ENCODE peak calls at places on chromosomes 3 and 15, in six cellular contexts. One of them, this sample, is unnamed.

GRCh38 chr15:95095250-95095649 is 863.9 kb downstream of the MCTP2 start:
- DNase-seq in activated naive CD8-positive, alpha-beta T cell treated with anti-CD3 and anti-CD28 coated beads, Interleukin-2, amount 50 U/mL, for 16 hours: no peak
- DNase-seq in NCI-H1694 treated with DMSO at 0.1 percent for 48 hours: no peak
- DNase-seq in anterior cingulate cortex: no peak
- DNase-seq in adrenal gland: no peak
- DNase-seq in T-helper 17 cell: no peak
- DNase-seq in this sample: no peak

GRCh38 chr3:16441306-16441898 is 72.1 kb downstream of the RFTN1 start:
- DNase-seq in activated naive CD8-positive, alpha-beta T cell treated with anti-CD3 and anti-CD28 coated beads, Interleukin-2, amount 50 U/mL, for 16 hours: no peak
- DNase-seq in NCI-H1694 treated with DMSO at 0.1 percent for 48 hours: no peak
- DNase-seq in T-helper 17 cell: no peak
- DNase-seq in adrenal gland: no peak
- DNase-seq in anterior cingulate cortex: no peak
- DNase-seq in this sample: no peak

GRCh38 chr15:74664028-74664616 is 31.7 kb downstream of the EDC3 start:
- DNase-seq in T-helper 17 cell: no peak
- DNase-seq in activated naive CD8-positive, alpha-beta T cell treated with anti-CD3 and anti-CD28 coated beads, Interleukin-2, amount 50 U/mL, for 16 hours: no peak
- DNase-seq in adrenal gland: peak; percentile 38
- DNase-seq in NCI-H1694 treated with DMSO at 0.1 percent for 48 hours: no peak
- DNase-seq in anterior cingulate cortex: peak; percentile 42
- DNase-seq in this sample: no peak

GRCh38 chr3:20401253-20401652 is 215.2 kb upstream of the SGO1 start:
- DNase-seq in T-helper 17 cell: no peak
- DNase-seq in adrenal gland: no peak
- DNase-seq in anterior cingulate cortex: no peak
- DNase-seq in activated naive CD8-positive, alpha-beta T cell treated with anti-CD3 and anti-CD28 coated beads, Interleukin-2, amount 50 U/mL, for 16 hours: no peak
- DNase-seq in NCI-H1694 treated with DMSO at 0.1 percent for 48 hours: no peak
- DNase-seq in this sample: no peak

GRCh38 chr3:65153850-65154512 is 466.2 kb upstream of the ADAMTS9 start:
- DNase-seq in adrenal gland: no peak
- DNase-seq in activated naive CD8-positive, alpha-beta T cell treated with anti-CD3 and anti-CD28 coated beads, Interleukin-2, amount 50 U/mL, for 16 hours: no peak
- DNase-seq in anterior cingulate cortex: no peak
- DNase-seq in NCI-H1694 treated with DMSO at 0.1 percent for 48 hours: no peak
- DNase-seq in T-helper 17 cell: no peak
- DNase-seq in this sample: no peak

GRCh38 chr3:67605377-67605776 is 49.0 kb downstream of the SUCLG2 start:
- DNase-seq in adrenal gland: no peak
- DNase-seq in T-helper 17 cell: no peak
- DNase-seq in activated naive CD8-positive, alpha-beta T cell treated with anti-CD3 and anti-CD28 coated beads, Interleukin-2, amount 50 U/mL, for 16 hours: no peak
- DNase-seq in NCI-H1694 treated with DMSO at 0.1 percent for 48 hours: no peak
- DNase-seq in anterior cingulate cortex: no peak
- DNase-seq in this sample: no peak

GRCh38 chr3:64184621-64185020 is 40.6 kb downstream of the PRICKLE2 start:
- DNase-seq in NCI-H1694 treated with DMSO at 0.1 percent for 48 hours: no peak
- DNase-seq in T-helper 17 cell: no peak
- DNase-seq in activated naive CD8-positive, alpha-beta T cell treated with anti-CD3 and anti-CD28 coated beads, Interleukin-2, amount 50 U/mL, for 16 hours: no peak
- DNase-seq in adrenal gland: peak; percentile 54
- DNase-seq in anterior cingulate cortex: no peak
- DNase-seq in this sample: no peak

GRCh38 chr3:23094890-23095462 is 108.2 kb upstream of the UBE2E2 start:
- DNase-seq in adrenal gland: no peak
- DNase-seq in anterior cingulate cortex: no peak
- DNase-seq in NCI-H1694 treated with DMSO at 0.1 percent for 48 hours: no peak
- DNase-seq in T-helper 17 cell: no peak
- DNase-seq in activated naive CD8-positive, alpha-beta T cell treated with anti-CD3 and anti-CD28 coated beads, Interleukin-2, amount 50 U/mL, for 16 hours: no peak
- DNase-seq in this sample: no peak

GRCh38 chr3:11157406-11157805 is 3.1 kb downstream of the HRH1 start:
- DNase-seq in adrenal gland: no peak
- DNase-seq in T-helper 17 cell: no peak
- DNase-seq in NCI-H1694 treated with DMSO at 0.1 percent for 48 hours: no peak
- DNase-seq in anterior cingulate cortex: no peak
- DNase-seq in activated naive CD8-positive, alpha-beta T cell treated with anti-CD3 and anti-CD28 coated beads, Interleukin-2, amount 50 U/mL, for 16 hours: no peak
- DNase-seq in this sample: no peak

GRCh38 chr15:90174140-90174891 is 26.8 kb upstream of the SEMA4B start:
- DNase-seq in T-helper 17 cell: no peak
- DNase-seq in NCI-H1694 treated with DMSO at 0.1 percent for 48 hours: no peak
- DNase-seq in activated naive CD8-positive, alpha-beta T cell treated with anti-CD3 and anti-CD28 coated beads, Interleukin-2, amount 50 U/mL, for 16 hours: no peak
- DNase-seq in adrenal gland: peak; percentile 94
- DNase-seq in anterior cingulate cortex: peak; percentile 97
- DNase-seq in this sample: peak; percentile 97

GRCh38 chr3:41693799-41694198 is 268.1 kb downstream of the ULK4 start:
- DNase-seq in T-helper 17 cell: no peak
- DNase-seq in NCI-H1694 treated with DMSO at 0.1 percent for 48 hours: no peak
- DNase-seq in activated naive CD8-positive, alpha-beta T cell treated with anti-CD3 and anti-CD28 coated beads, Interleukin-2, amount 50 U/mL, for 16 hours: no peak
- DNase-seq in adrenal gland: no peak
- DNase-seq in anterior cingulate cortex: no peak
- DNase-seq in this sample: no peak

GRCh38 chr15:61661791-61662190 is 398.5 kb downstream of the VPS13C start:
- DNase-seq in activated naive CD8-positive, alpha-beta T cell treated with anti-CD3 and anti-CD28 coated beads, Interleukin-2, amount 50 U/mL, for 16 hours: no peak
- DNase-seq in adrenal gland: no peak
- DNase-seq in anterior cingulate cortex: no peak
- DNase-seq in NCI-H1694 treated with DMSO at 0.1 percent for 48 hours: no peak
- DNase-seq in T-helper 17 cell: no peak
- DNase-seq in this sample: peak; percentile 25

This sample was measured in testis.